ENCODE peak calls at places on chromosomes 4 and X, in six cellular contexts. U is DMS153, L is K562, P is glomerular endothelial cell, J is erythroblast, R is NCI-H1694. S is an unnamed sample.
A peak's percentile ranks its signal among the peaks of the same experiment; 100 is the strongest.

GRCh38 chr4:76696109-76696508 is 201.8 kb downstream of the SOWAHB start:
- DNase-seq in J (no peak), U (no peak), P (no peak), R (no peak), L (no peak), S (no peak)

GRCh38 chrX:18725316-18725943 is 18.0 kb downstream of the PPEF1 start:
- DNase-seq in R (no peak), U (no peak), P (no peak), J (no peak), L (no peak), S (no peak)

GRCh38 chr4:82715731-82716617 is 82.6 kb downstream of the SCD5 start:
- DNase-seq in R (no peak), U (no peak), P (no peak), J (no peak), L (no peak), S (no peak)

GRCh38 chr4:135777386-135777785 is 1575.8 kb upstream of the PABPC4L start:
- DNase-seq in U (no peak), J (no peak), R (no peak), L (no peak), P (no peak), S (no peak)

GRCh38 chr4:104491826-104492771 is 2.6 kb downstream of the CXXC4 start:
- DNase-seq in R (no peak), U (peak; percentile 50), L (no peak), P (no peak), J (no peak), S (no peak)

GRCh38 chr4:16250665-16251365 is 24.5 kb upstream of the TAPT1 start:
- DNase-seq in L (no peak), U (no peak), R (no peak), P (no peak), J (no peak), S (no peak)

GRCh38 chrX:1244164-1245076 is 24.2 kb upstream of the CSF2RA start:
- DNase-seq in P (no peak), J (no peak), R (no peak), U (no peak), L (no peak), S (no peak)

GRCh38 chr4:3873446-3874415 is 107.5 kb downstream of the ADRA2C start:
- DNase-seq in R (no peak), U (no peak), J (no peak), L (peak; percentile 33), P (no peak), S (no peak)

GRCh38 chrX:11641368-11641767 is 24.4 kb downstream of the ARHGAP6 start:
- DNase-seq in R (no peak), J (no peak), U (no peak), L (no peak), P (no peak), S (no peak)

GRCh38 chrX:46904626-46905025 is 7.6 kb upstream of the JADE3 start:
- DNase-seq in J (no peak), R (no peak), U (no peak), L (no peak), P (no peak), S (no peak)